ENCODE peak calls at places on chromosomes 1 and 21, in ten cellular contexts. One of them, this sample, is unnamed.
A peak's percentile ranks its signal among the peaks of the same experiment; 100 is the strongest.

GRCh38 chr1:184222561-184223157 is 164.2 kb upstream of the C1orf21 start:
- DNase-seq in pancreas: peak; percentile 68
- DNase-seq in bronchial epithelial cell: peak; percentile 42
- DNase-seq in neural crest cell: peak; percentile 43
- DNase-seq in PC-9: peak; percentile 40
- DNase-seq in body of pancreas: peak; percentile 46
- DNase-seq in upper lobe of right lung: no peak
- DNase-seq in AG09309: no peak
- DNase-seq in GM20000: peak; percentile 58
- DNase-seq in mucosa of descending colon: peak; percentile 52
- DNase-seq in this sample: peak; percentile 69

GRCh38 chr1:243596441-243597183 is 253.4 kb downstream of the AKT3 start:
- DNase-seq in bronchial epithelial cell: peak; percentile 98
- DNase-seq in PC-9: no peak
- DNase-seq in GM20000: peak; percentile 62
- DNase-seq in pancreas: no peak
- DNase-seq in upper lobe of right lung: no peak
- DNase-seq in body of pancreas: no peak
- DNase-seq in mucosa of descending colon: no peak
- DNase-seq in AG09309: peak; percentile 84
- DNase-seq in neural crest cell: no peak
- DNase-seq in this sample: peak; percentile 54

GRCh38 chr1:116738673-116739370 is 15.4 kb upstream of the CD2 start:
- DNase-seq in AG09309: no peak
- DNase-seq in bronchial epithelial cell: peak; percentile 92
- DNase-seq in PC-9: no peak
- DNase-seq in body of pancreas: no peak
- DNase-seq in mucosa of descending colon: no peak
- DNase-seq in pancreas: no peak
- DNase-seq in upper lobe of right lung: no peak
- DNase-seq in neural crest cell: no peak
- DNase-seq in GM20000: peak; percentile 78
- DNase-seq in this sample: peak; percentile 68

GRCh38 chr1:20339811-20340457 is 49.3 kb downstream of the VWA5B1 start:
- DNase-seq in AG09309: no peak
- DNase-seq in pancreas: no peak
- DNase-seq in mucosa of descending colon: no peak
- DNase-seq in bronchial epithelial cell: no peak
- DNase-seq in neural crest cell: no peak
- DNase-seq in GM20000: no peak
- DNase-seq in body of pancreas: no peak
- DNase-seq in PC-9: no peak
- DNase-seq in upper lobe of right lung: no peak
- DNase-seq in this sample: no peak

GRCh38 chr1:159653201-159653600 is 61.2 kb downstream of the CRP start:
- DNase-seq in pancreas: no peak
- DNase-seq in mucosa of descending colon: no peak
- DNase-seq in neural crest cell: no peak
- DNase-seq in bronchial epithelial cell: no peak
- DNase-seq in AG09309: peak; percentile 2
- DNase-seq in body of pancreas: no peak
- DNase-seq in GM20000: no peak
- DNase-seq in PC-9: no peak
- DNase-seq in upper lobe of right lung: no peak
- DNase-seq in this sample: no peak

GRCh38 chr1:45522324-45523104 is 830 bp upstream of the PRDX1 start:
- DNase-seq in PC-9: peak; percentile 70
- DNase-seq in upper lobe of right lung: no peak
- DNase-seq in body of pancreas: no peak
- DNase-seq in AG09309: no peak
- DNase-seq in GM20000: no peak
- DNase-seq in mucosa of descending colon: no peak
- DNase-seq in pancreas: no peak
- DNase-seq in neural crest cell: no peak
- DNase-seq in bronchial epithelial cell: peak; percentile 68
- DNase-seq in this sample: peak; percentile 44

GRCh38 chr21:42463861-42464515 is 32.0 kb downstream of the RSPH1 start:
- DNase-seq in neural crest cell: no peak
- DNase-seq in body of pancreas: no peak
- DNase-seq in PC-9: no peak
- DNase-seq in mucosa of descending colon: peak; percentile 62
- DNase-seq in pancreas: peak; percentile 59
- DNase-seq in GM20000: no peak
- DNase-seq in bronchial epithelial cell: peak; percentile 46
- DNase-seq in AG09309: no peak
- DNase-seq in upper lobe of right lung: no peak
- DNase-seq in this sample: no peak

GRCh38 chr1:32272557-32273388 is 19.1 kb upstream of the HDAC1 start:
- DNase-seq in upper lobe of right lung: no peak
- DNase-seq in AG09309: no peak
- DNase-seq in GM20000: no peak
- DNase-seq in pancreas: no peak
- DNase-seq in neural crest cell: no peak
- DNase-seq in body of pancreas: no peak
- DNase-seq in mucosa of descending colon: no peak
- DNase-seq in bronchial epithelial cell: no peak
- DNase-seq in PC-9: no peak
- DNase-seq in this sample: no peak

GRCh38 chr1:197725044-197725443 is 50.2 kb downstream of the DENND1B start:
- DNase-seq in upper lobe of right lung: no peak
- DNase-seq in body of pancreas: no peak
- DNase-seq in bronchial epithelial cell: peak; percentile 13
- DNase-seq in neural crest cell: no peak
- DNase-seq in AG09309: no peak
- DNase-seq in GM20000: no peak
- DNase-seq in PC-9: no peak
- DNase-seq in pancreas: no peak
- DNase-seq in mucosa of descending colon: no peak
- DNase-seq in this sample: no peak

GRCh38 chr1:64569376-64569775 is 99.4 kb downstream of the CACHD1 start:
- DNase-seq in GM20000: no peak
- DNase-seq in upper lobe of right lung: no peak
- DNase-seq in AG09309: no peak
- DNase-seq in mucosa of descending colon: no peak
- DNase-seq in neural crest cell: no peak
- DNase-seq in body of pancreas: no peak
- DNase-seq in bronchial epithelial cell: peak; percentile 79
- DNase-seq in PC-9: no peak
- DNase-seq in pancreas: no peak
- DNase-seq in this sample: no peak

GRCh38 chr1:59186656-59187055 is 110.2 kb upstream of the FGGY start:
- DNase-seq in upper lobe of right lung: no peak
- DNase-seq in AG09309: no peak
- DNase-seq in neural crest cell: no peak
- DNase-seq in GM20000: no peak
- DNase-seq in mucosa of descending colon: no peak
- DNase-seq in body of pancreas: no peak
- DNase-seq in PC-9: no peak
- DNase-seq in bronchial epithelial cell: no peak
- DNase-seq in pancreas: no peak
- DNase-seq in this sample: no peak

GRCh38 chr1:24386931-24387330 is 26.7 kb downstream of the STPG1 start:
- DNase-seq in upper lobe of right lung: no peak
- DNase-seq in pancreas: no peak
- DNase-seq in AG09309: no peak
- DNase-seq in bronchial epithelial cell: no peak
- DNase-seq in GM20000: no peak
- DNase-seq in mucosa of descending colon: no peak
- DNase-seq in PC-9: no peak
- DNase-seq in body of pancreas: no peak
- DNase-seq in neural crest cell: no peak
- DNase-seq in this sample: no peak

GRCh38 chr1:204095248-204095640 is 22.3 kb downstream of the SOX13 start:
- DNase-seq in bronchial epithelial cell: no peak
- DNase-seq in AG09309: no peak
- DNase-seq in upper lobe of right lung: no peak
- DNase-seq in mucosa of descending colon: no peak
- DNase-seq in PC-9: no peak
- DNase-seq in neural crest cell: no peak
- DNase-seq in pancreas: no peak
- DNase-seq in body of pancreas: no peak
- DNase-seq in GM20000: no peak
- DNase-seq in this sample: no peak

GRCh38 chr1:208717490-208717889 is 473.3 kb upstream of the PLXNA2 start:
- DNase-seq in mucosa of descending colon: no peak
- DNase-seq in GM20000: no peak
- DNase-seq in PC-9: no peak
- DNase-seq in neural crest cell: no peak
- DNase-seq in body of pancreas: no peak
- DNase-seq in upper lobe of right lung: no peak
- DNase-seq in pancreas: no peak
- DNase-seq in AG09309: no peak
- DNase-seq in bronchial epithelial cell: no peak
- DNase-seq in this sample: no peak

GRCh38 chr21:45421071-45421845 is 16.3 kb downstream of the COL18A1 start:
- DNase-seq in GM20000: no peak
- DNase-seq in bronchial epithelial cell: peak; percentile 39
- DNase-seq in upper lobe of right lung: peak; percentile 81
- DNase-seq in AG09309: no peak
- DNase-seq in pancreas: peak; percentile 66
- DNase-seq in neural crest cell: no peak
- DNase-seq in PC-9: peak; percentile 62
- DNase-seq in mucosa of descending colon: peak; percentile 63
- DNase-seq in body of pancreas: peak; percentile 79
- DNase-seq in this sample: no peak

GRCh38 chr1:209875510-209875909 is 47.7 kb downstream of the UTP25 start:
- DNase-seq in bronchial epithelial cell: peak; percentile 52
- DNase-seq in pancreas: no peak
- DNase-seq in mucosa of descending colon: no peak
- DNase-seq in body of pancreas: no peak
- DNase-seq in PC-9: no peak
- DNase-seq in upper lobe of right lung: no peak
- DNase-seq in neural crest cell: no peak
- DNase-seq in AG09309: peak; percentile 42
- DNase-seq in GM20000: no peak
- DNase-seq in this sample: no peak

GRCh38 chr1:111032295-111032897 is 68.7 kb upstream of the LRIF1 start:
- DNase-seq in neural crest cell: peak; percentile 25
- DNase-seq in GM20000: peak; percentile 52
- DNase-seq in AG09309: no peak
- DNase-seq in mucosa of descending colon: no peak
- DNase-seq in pancreas: peak; percentile 27
- DNase-seq in body of pancreas: peak; percentile 24
- DNase-seq in PC-9: peak; percentile 64
- DNase-seq in bronchial epithelial cell: peak; percentile 34
- DNase-seq in upper lobe of right lung: no peak
- DNase-seq in this sample: peak; percentile 41

GRCh38 chr1:15730936-15731335 is 5.1 kb upstream of the SLC25A34 start:
- DNase-seq in upper lobe of right lung: no peak
- DNase-seq in GM20000: no peak
- DNase-seq in bronchial epithelial cell: no peak
- DNase-seq in neural crest cell: no peak
- DNase-seq in pancreas: no peak
- DNase-seq in body of pancreas: no peak
- DNase-seq in PC-9: no peak
- DNase-seq in mucosa of descending colon: no peak
- DNase-seq in AG09309: no peak
- DNase-seq in this sample: no peak

GRCh38 chr1:150928286-150928685 is 2.1 kb downstream of the SETDB1 start:
- DNase-seq in PC-9: no peak
- DNase-seq in neural crest cell: no peak
- DNase-seq in mucosa of descending colon: no peak
- DNase-seq in pancreas: no peak
- DNase-seq in upper lobe of right lung: no peak
- DNase-seq in body of pancreas: no peak
- DNase-seq in GM20000: no peak
- DNase-seq in bronchial epithelial cell: no peak
- DNase-seq in AG09309: peak; percentile 11
- DNase-seq in this sample: no peak

GRCh38 chr1:112674986-112675727 is 698 bp downstream of the MOV10 start:
- DNase-seq in GM20000: peak; percentile 79
- DNase-seq in AG09309: no peak
- DNase-seq in PC-9: no peak
- DNase-seq in bronchial epithelial cell: no peak
- DNase-seq in upper lobe of right lung: peak; percentile 86
- DNase-seq in neural crest cell: peak; percentile 62
- DNase-seq in pancreas: peak; percentile 50
- DNase-seq in mucosa of descending colon: no peak
- DNase-seq in body of pancreas: peak; percentile 57
- DNase-seq in this sample: peak; percentile 70

GRCh38 chr1:235635938-235636663 is 13.5 kb downstream of the GNG4 start:
- DNase-seq in neural crest cell: no peak
- DNase-seq in body of pancreas: no peak
- DNase-seq in bronchial epithelial cell: peak; percentile 18
- DNase-seq in upper lobe of right lung: no peak
- DNase-seq in PC-9: peak; percentile 83
- DNase-seq in GM20000: no peak
- DNase-seq in mucosa of descending colon: peak; percentile 31
- DNase-seq in AG09309: no peak
- DNase-seq in pancreas: no peak
- DNase-seq in this sample: no peak
- TF ChIP-seq CTCF in neural crest cell: peak; percentile 41
- TF ChIP-seq CTCF in body of pancreas: no peak
- TF ChIP-seq CTCF in bronchial epithelial cell: peak; percentile 6
- TF ChIP-seq CTCF in upper lobe of right lung: no peak
- TF ChIP-seq CTCF in PC-9: peak; percentile 40
- TF ChIP-seq CTCF in GM20000: no peak
- TF ChIP-seq CTCF in mucosa of descending colon: no peak
- TF ChIP-seq CTCF in AG09309: no peak
- TF ChIP-seq CTCF in pancreas: no peak
- TF ChIP-seq CTCF in this sample: no peak

GRCh38 chr21:34243562-34243961 is 120.2 kb upstream of the KCNE2 start:
- DNase-seq in upper lobe of right lung: no peak
- DNase-seq in PC-9: no peak
- DNase-seq in body of pancreas: peak; percentile 24
- DNase-seq in pancreas: peak; percentile 19
- DNase-seq in AG09309: no peak
- DNase-seq in GM20000: no peak
- DNase-seq in neural crest cell: no peak
- DNase-seq in bronchial epithelial cell: peak; percentile 41
- DNase-seq in mucosa of descending colon: no peak
- DNase-seq in this sample: no peak
- TF ChIP-seq CTCF in upper lobe of right lung: peak; percentile 45
- TF ChIP-seq CTCF in PC-9: peak; percentile 39
- TF ChIP-seq CTCF in body of pancreas: peak; percentile 44
- TF ChIP-seq CTCF in pancreas: peak; percentile 13
- TF ChIP-seq CTCF in AG09309: peak; percentile 59
- TF ChIP-seq CTCF in GM20000: peak; percentile 42
- TF ChIP-seq CTCF in neural crest cell: peak; percentile 50
- TF ChIP-seq CTCF in bronchial epithelial cell: peak; percentile 70
- TF ChIP-seq CTCF in mucosa of descending colon: peak; percentile 12
- TF ChIP-seq CTCF in this sample: peak; percentile 37

GRCh38 chr21:38796426-38796825 is 9.3 kb upstream of the ETS2 start:
- DNase-seq in body of pancreas: no peak
- DNase-seq in pancreas: no peak
- DNase-seq in AG09309: no peak
- DNase-seq in mucosa of descending colon: no peak
- DNase-seq in neural crest cell: no peak
- DNase-seq in PC-9: no peak
- DNase-seq in GM20000: no peak
- DNase-seq in bronchial epithelial cell: no peak
- DNase-seq in upper lobe of right lung: no peak
- DNase-seq in this sample: no peak
- TF ChIP-seq CTCF in body of pancreas: no peak
- TF ChIP-seq CTCF in pancreas: no peak
- TF ChIP-seq CTCF in AG09309: no peak
- TF ChIP-seq CTCF in mucosa of descending colon: no peak
- TF ChIP-seq CTCF in neural crest cell: no peak
- TF ChIP-seq CTCF in PC-9: no peak
- TF ChIP-seq CTCF in GM20000: no peak
- TF ChIP-seq CTCF in bronchial epithelial cell: no peak
- TF ChIP-seq CTCF in upper lobe of right lung: no peak
- TF ChIP-seq CTCF in this sample: no peak

GRCh38 chr1:222941425-222941824 is 126.6 kb downstream of the DISP1 start:
- DNase-seq in PC-9: no peak
- DNase-seq in AG09309: no peak
- DNase-seq in GM20000: no peak
- DNase-seq in bronchial epithelial cell: no peak
- DNase-seq in body of pancreas: no peak
- DNase-seq in mucosa of descending colon: no peak
- DNase-seq in pancreas: no peak
- DNase-seq in neural crest cell: no peak
- DNase-seq in upper lobe of right lung: no peak
- DNase-seq in this sample: no peak
- TF ChIP-seq CTCF in PC-9: no peak
- TF ChIP-seq CTCF in AG09309: no peak
- TF ChIP-seq CTCF in GM20000: no peak
- TF ChIP-seq CTCF in bronchial epithelial cell: no peak
- TF ChIP-seq CTCF in body of pancreas: no peak
- TF ChIP-seq CTCF in mucosa of descending colon: no peak
- TF ChIP-seq CTCF in pancreas: no peak
- TF ChIP-seq CTCF in neural crest cell: no peak
- TF ChIP-seq CTCF in upper lobe of right lung: no peak
- TF ChIP-seq CTCF in this sample: no peak